ENCODE peak calls at places on chromosomes 16 and 17, in ten cellular contexts. W is fibroblast of the aortic adventitia, I is cardiac fibroblast, R is AG10803, G is endothelial cell, Q is uterus, C is cardiac muscle cell, O is PC-3, E is Panc1, U is AG09319. V is an unnamed sample.

GRCh38 chr16:77555101-77555500 is 120.3 kb upstream of the ADAMTS18 start:
- DNase-seq in C (no peak), Q (no peak), W (no peak), I (no peak), O (no peak), G (no peak), U (no peak), E (no peak), R (no peak), V (no peak)

GRCh38 chr17:17298108-17298507 is 5.1 kb upstream of the NT5M start:
- DNase-seq in Q (no peak), E (no peak), I (peak), R (peak), U (no peak), W (no peak), G (no peak), O (peak), C (no peak), V (no peak)

GRCh38 chr17:9942885-9943284 is 37.8 kb upstream of the RCVRN start:
- DNase-seq in Q (no peak), G (no peak), I (no peak), U (no peak), R (no peak), C (no peak), W (no peak), E (no peak), O (no peak), V (no peak)

GRCh38 chr16:10805362-10805761 is 13.2 kb downstream of the TVP23A start:
- DNase-seq in W (no peak), G (no peak), I (no peak), R (no peak), U (no peak), C (no peak), E (no peak), Q (no peak), O (no peak), V (no peak)

GRCh38 chr17:71360301-71360700 is 760.5 kb upstream of the SOX9 start:
- DNase-seq in E (no peak), G (no peak), R (no peak), O (peak), I (no peak), C (no peak), Q (no peak), W (no peak), U (no peak), V (no peak)

GRCh38 chr16:70753694-70754325 is 47.1 kb downstream of the VAC14 start:
- DNase-seq in Q (no peak), G (no peak), C (no peak), U (no peak), O (no peak), R (no peak), I (no peak), E (no peak), W (no peak), V (no peak)

GRCh38 chr16:75471723-75472634 is 7.5 kb upstream of the TMEM170A start:
- DNase-seq in C (peak), Q (peak), E (peak), I (peak), U (peak), G (peak), O (peak), W (peak), R (peak), V (peak)

GRCh38 chr17:40026816-40027613 is 11.8 kb downstream of the CSF3 start:
- DNase-seq in R (peak), W (peak), I (peak), U (peak), C (peak), E (peak), G (peak), Q (peak), O (peak), V (peak)

GRCh38 chr17:36885761-36886365 is 51.4 kb upstream of the LHX1 start:
- DNase-seq in R (no peak), G (no peak), E (no peak), W (no peak), C (no peak), I (no peak), Q (no peak), U (no peak), O (no peak), V (no peak)

GRCh38 chr17:76497699-76497978 is 3.6 kb downstream of the RHBDF2 start:
- DNase-seq in W (no peak), C (no peak), O (no peak), Q (no peak), I (no peak), G (no peak), U (no peak), E (no peak), R (no peak), V (no peak)

GRCh38 chr16:89002851-89003830 is 26.1 kb upstream of the CBFA2T3 start:
- DNase-seq in W (no peak), R (no peak), O (no peak), I (no peak), E (no peak), C (no peak), U (no peak), G (no peak), Q (no peak), V (peak)

GRCh38 chr16:10027553-10027952 is 154.7 kb downstream of the GRIN2A start:
- DNase-seq in G (no peak), C (no peak), W (no peak), Q (no peak), I (no peak), U (no peak), E (no peak), O (no peak), R (no peak), V (no peak)

GRCh38 chr17:78697122-78697845 is 84.8 kb downstream of the CYTH1 start:
- DNase-seq in R (peak), E (no peak), I (peak), W (peak), G (no peak), Q (no peak), U (no peak), C (peak), O (peak), V (no peak)

GRCh38 chr16:82195917-82196494 is 26.0 kb upstream of the MPHOSPH6 start:
- DNase-seq in W (peak), Q (no peak), G (no peak), U (no peak), I (peak), R (peak), C (peak), O (no peak), E (no peak), V (no peak)

GRCh38 chr16:80062361-80063027 is 462.0 kb upstream of the MAF start:
- DNase-seq in O (no peak), G (no peak), E (no peak), U (no peak), C (no peak), W (no peak), I (no peak), R (no peak), Q (no peak), V (no peak)
- TF ChIP-seq CTCF in O (no peak), G (no peak), E (no peak), U (no peak), C (no peak), W (no peak), I (no peak), R (no peak), Q (no peak), V (no peak)

DNA sequence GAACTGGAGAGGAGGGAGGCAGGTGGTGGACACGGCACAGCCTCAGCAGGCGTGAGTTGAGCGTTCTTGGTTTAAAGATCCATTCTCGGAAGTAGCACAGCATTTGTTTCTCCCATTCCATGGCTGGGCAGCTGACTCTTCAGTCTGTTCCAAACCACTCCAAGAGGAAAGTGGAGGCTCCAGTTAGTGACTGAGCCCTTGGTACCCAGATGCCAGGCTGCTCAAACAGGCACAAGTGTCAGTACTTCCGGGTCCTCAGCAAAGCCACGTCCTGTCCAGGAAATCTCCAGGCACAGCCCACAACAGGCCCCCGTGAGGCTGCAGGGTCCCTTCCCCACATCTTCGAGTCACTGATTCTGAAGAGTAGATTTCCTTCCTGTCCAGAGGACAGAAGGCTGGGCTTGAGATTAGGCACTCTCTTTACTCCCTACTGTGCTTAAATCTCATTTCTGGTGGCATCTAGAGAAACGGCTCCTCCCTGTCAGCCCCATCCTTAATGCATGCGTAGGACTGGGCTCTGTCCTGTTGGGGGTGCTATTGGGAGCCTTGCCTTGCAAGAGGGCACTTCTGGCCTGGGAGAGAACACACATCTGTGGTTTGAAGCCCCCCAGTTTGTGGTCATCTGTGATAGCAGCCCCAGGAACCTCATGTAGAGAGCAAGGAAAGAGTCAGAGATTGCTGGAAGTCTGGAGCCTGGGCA is 39.7 kb upstream of the NAT9 start:
- DNase-seq in I (no peak), W (no peak), G (peak), R (no peak), E (no peak), U (no peak), O (no peak), C (no peak), Q (no peak), V (peak)
- TF ChIP-seq CTCF in I (no peak), W (no peak), G (peak), R (no peak), E (no peak), U (no peak), O (peak), C (peak), Q (no peak), V (peak)

GRCh38 chr16:1397779-1398178 is 16.7 kb downstream of the UNKL start:
- DNase-seq in I (no peak), Q (no peak), E (no peak), G (no peak), W (no peak), O (no peak), U (no peak), R (no peak), C (no peak), V (no peak)
- TF ChIP-seq CTCF in I (no peak), Q (no peak), E (no peak), G (no peak), W (no peak), O (no peak), U (no peak), R (no peak), C (no peak), V (no peak)

GRCh38 chr17:79907855-79908254 is 68.6 kb upstream of the CBX4 start:
- DNase-seq in O (no peak), E (no peak), U (no peak), R (peak), C (peak), Q (no peak), W (no peak), G (no peak), I (no peak), V (peak)

GRCh38 chr17:79905832-79906231 is 66.6 kb upstream of the CBX4 start:
- DNase-seq in W (no peak), C (no peak), Q (no peak), G (no peak), E (no peak), I (peak), R (no peak), O (peak), U (no peak), V (peak)

GRCh38 chr17:79904865-79905264 is 65.6 kb upstream of the CBX4 start:
- DNase-seq in E (no peak), C (no peak), W (no peak), U (no peak), R (no peak), G (no peak), I (no peak), Q (no peak), O (no peak), V (no peak)

GRCh38 chr17:79909121-79909520 is 69.9 kb upstream of the CBX4 start:
- DNase-seq in Q (no peak), R (no peak), I (no peak), O (peak), C (no peak), E (no peak), G (no peak), W (no peak), U (no peak), V (no peak)

GRCh38 chr17:79907217-79907715 is 68.0 kb upstream of the CBX4 start:
- DNase-seq in O (no peak), I (no peak), E (no peak), W (no peak), G (no peak), R (no peak), C (no peak), Q (no peak), U (no peak), V (no peak)
- TF ChIP-seq CTCF in O (no peak), I (no peak), E (no peak), W (no peak), G (no peak), R (no peak), C (no peak), Q (no peak), U (no peak), V (peak)

GRCh38 chr17:34241062-34241461 is 14.0 kb upstream of the CCL2 start:
- DNase-seq in R (peak), O (no peak), Q (peak), W (peak), E (no peak), U (no peak), I (peak), G (peak), C (peak), V (no peak)
- TF ChIP-seq CTCF in R (no peak), O (no peak), Q (no peak), W (no peak), E (no peak), U (no peak), I (no peak), G (no peak), C (no peak), V (no peak)

GRCh38 chr16:83813818-83814653 is 6.3 kb downstream of the HSBP1 start:
- DNase-seq in G (no peak), W (peak), R (peak), E (no peak), U (peak), I (peak), Q (peak), C (peak), O (peak), V (peak)
- TF ChIP-seq CTCF in G (no peak), W (no peak), R (no peak), E (no peak), U (no peak), I (no peak), Q (no peak), C (no peak), O (no peak), V (no peak)

GRCh38 chr17:73214851-73215250 is 22.0 kb downstream of the COG1 start:
- DNase-seq in U (no peak), O (no peak), C (no peak), G (no peak), R (no peak), E (no peak), I (no peak), Q (no peak), W (no peak), V (no peak)

GRCh38 chr17:73211745-73212144 is 18.9 kb downstream of the COG1 start:
- DNase-seq in W (no peak), O (no peak), G (no peak), U (no peak), R (no peak), Q (no peak), E (no peak), C (peak), I (no peak), V (no peak)

GRCh38 chr17:73214008-73214407 is 21.2 kb downstream of the COG1 start:
- DNase-seq in G (no peak), I (no peak), R (no peak), C (no peak), W (no peak), U (no peak), Q (no peak), O (no peak), E (no peak), V (no peak)

GRCh38 chr17:73210002-73210678 is 17.3 kb downstream of the COG1 start:
- DNase-seq in W (peak), I (no peak), O (peak), U (no peak), E (no peak), R (no peak), Q (no peak), C (no peak), G (no peak), V (peak)

GRCh38 chr17:73215414-73215813 is 22.6 kb downstream of the COG1 start:
- DNase-seq in I (no peak), G (no peak), U (no peak), C (no peak), W (no peak), O (peak), R (no peak), Q (no peak), E (no peak), V (no peak)
- TF ChIP-seq CTCF in I (no peak), G (no peak), U (no peak), C (no peak), W (no peak), O (peak), R (no peak), Q (no peak), E (no peak), V (no peak)

DNA sequence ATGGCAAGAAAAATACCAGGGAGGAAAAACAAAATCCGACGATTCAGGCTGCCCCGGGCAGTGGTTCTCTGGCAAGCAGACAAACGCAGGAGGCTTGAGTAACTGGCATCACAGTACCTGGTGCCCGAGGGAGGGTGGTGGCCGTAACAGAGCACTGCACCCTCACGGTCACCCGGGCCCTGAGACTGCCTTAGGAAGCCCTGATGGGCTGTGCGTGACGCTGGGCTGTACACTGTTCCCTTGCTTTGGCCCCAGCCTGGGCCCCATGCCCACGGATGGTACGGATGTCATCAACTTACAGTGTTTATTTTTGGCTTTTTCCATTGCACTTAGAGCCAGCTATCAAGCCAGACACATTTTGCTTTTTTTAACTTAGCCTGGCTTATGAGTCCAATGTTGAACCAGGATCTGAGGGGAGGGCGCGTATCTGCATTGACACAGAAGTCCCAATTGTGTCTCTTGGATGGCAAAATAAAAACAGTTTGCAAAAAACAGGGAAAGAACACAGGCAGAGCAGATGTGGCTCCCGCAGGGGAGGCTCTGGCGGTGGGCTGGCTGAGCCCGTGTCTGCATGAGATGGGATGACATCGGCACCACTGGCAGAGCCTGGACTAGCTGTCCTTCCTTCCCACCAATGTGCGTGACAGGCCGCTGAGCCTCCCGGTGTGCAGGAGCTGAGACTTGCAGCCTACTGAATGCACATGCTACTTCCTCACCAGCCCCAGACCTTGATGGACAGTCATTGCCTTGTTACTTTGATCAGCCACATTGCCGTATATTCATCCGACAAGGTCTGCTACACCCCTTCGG is 287.7 kb downstream of the FOXL1 start:
- DNase-seq in W (no peak), O (peak), C (no peak), G (no peak), I (no peak), E (no peak), U (no peak), R (peak), Q (no peak), V (no peak)
- TF ChIP-seq CTCF in W (no peak), O (no peak), C (no peak), G (no peak), I (no peak), E (no peak), U (no peak), R (no peak), Q (no peak), V (no peak)

GRCh38 chr16:386641-387156 is 4.9 kb upstream of the PGAP6 start:
- DNase-seq in R (no peak), G (no peak), W (no peak), I (peak), O (no peak), U (no peak), Q (no peak), C (peak), E (no peak), V (no peak)
- TF ChIP-seq CTCF in R (no peak), G (no peak), W (no peak), I (no peak), O (no peak), U (no peak), Q (no peak), C (peak), E (peak), V (peak)

V was measured in A673.